ENCODE peak calls at places on chromosomes 5 and 9, in eight cellular contexts. Y, T, R, F, Z, C, M and L are unnamed samples.

GRCh38 chr9:86763795-86764194 is 183.5 kb downstream of the GAS1 start:
- DNase-seq in Y (no peak), T (no peak), R (no peak), F (no peak), Z (no peak), C (no peak), M (no peak), L (no peak)

GRCh38 chr5:51694826-51695225 is 311.6 kb downstream of the ISL1 start:
- DNase-seq in Y (no peak), T (no peak), R (no peak), F (no peak), Z (no peak), C (no peak), M (no peak), L (no peak)

GRCh38 chr5:10702040-10702629 is 58.9 kb downstream of the DAP start:
- DNase-seq in Y (no peak), T (no peak), R (peak; percentile 66), F (no peak), Z (no peak), C (no peak), M (no peak), L (no peak)

GRCh38 chr9:69758001-69758730 is 1.6 kb downstream of the PTAR1 start:
- DNase-seq in Y (no peak), T (no peak), R (no peak), F (no peak), Z (no peak), C (no peak), M (no peak), L (no peak)

GRCh38 chr9:38039090-38039906 is 29.7 kb downstream of the SHB start:
- DNase-seq in Y (no peak), T (no peak), R (no peak), F (peak; percentile 69), Z (no peak), C (no peak), M (no peak), L (no peak)

GRCh38 chr5:19853616-19854240 is 134.3 kb downstream of the CDH18 start:
- DNase-seq in Y (no peak), T (no peak), R (no peak), F (peak; percentile 17), Z (no peak), C (no peak), M (no peak), L (no peak)

GRCh38 chr5:23507278-23507685 is at the start of gene PRDM9:
- DNase-seq in Y (no peak), T (peak; percentile 92), R (peak; percentile 45), F (peak; percentile 53), Z (peak; percentile 62), C (no peak), M (no peak), L (no peak)

GRCh38 chr9:84669008-84669292 is 579 bp upstream of the NTRK2 start:
- DNase-seq in Y (no peak), T (no peak), R (no peak), F (no peak), Z (no peak), C (no peak), M (no peak), L (no peak)

GRCh38 chr9:137690939-137691647 is 72.3 kb downstream of the EHMT1 start:
- DNase-seq in Y (no peak), T (no peak), R (no peak), F (no peak), Z (no peak), C (no peak), M (no peak), L (no peak)

GRCh38 chr9:120482424-120483186 is 97.4 kb downstream of the CDK5RAP2 start:
- DNase-seq in Y (no peak), T (no peak), R (no peak), F (no peak), Z (peak; percentile 36), C (no peak), M (no peak), L (no peak)

GRCh38 chr9:120481842-120482241 is 98.1 kb downstream of the CDK5RAP2 start:
- DNase-seq in Y (no peak), T (no peak), R (no peak), F (no peak), Z (no peak), C (no peak), M (no peak), L (no peak)

GRCh38 chr9:120486835-120487234 is 93.1 kb downstream of the CDK5RAP2 start:
- DNase-seq in Y (no peak), T (no peak), R (no peak), F (no peak), Z (no peak), C (no peak), M (no peak), L (no peak)

GRCh38 chr9:120486347-120486746 is 93.6 kb downstream of the CDK5RAP2 start:
- DNase-seq in Y (no peak), T (no peak), R (no peak), F (no peak), Z (no peak), C (no peak), M (no peak), L (no peak)

GRCh38 chr9:120484162-120484561 is 95.8 kb downstream of the CDK5RAP2 start:
- DNase-seq in Y (no peak), T (no peak), R (no peak), F (no peak), Z (no peak), C (no peak), M (no peak), L (no peak)
- H3K36me3 ChIP-seq in Y (peaks cover 21% of the 10 kb centered on the region), T (peaks cover 67% of the 10 kb centered on the region), R (no peaks in the 10 kb centered on the region), F (peaks cover 5% of the 10 kb centered on the region), Z (peaks cover 31% of the 10 kb centered on the region), C (no peaks in the 10 kb centered on the region), M (peaks cover 6% of the 10 kb centered on the region), L (no peaks in the 10 kb centered on the region)

GRCh38 chr9:88534456-88535225 is at the start of gene NXNL2:
- DNase-seq in Y (no peak), T (peak; percentile 40), R (peak; percentile 89), F (peak; percentile 86), Z (peak; percentile 69), C (peak; percentile 75), M (peak; percentile 87), L (peak; percentile 37)

GRCh38 chr9:88536951-88537742 is 2.2 kb downstream of the NXNL2 start:
- DNase-seq in Y (no peak), T (no peak), R (no peak), F (no peak), Z (no peak), C (no peak), M (no peak), L (no peak)

GRCh38 chr9:88533951-88534455 is 975 bp upstream of the NXNL2 start:
- DNase-seq in Y (no peak), T (no peak), R (no peak), F (peak; percentile 69), Z (peak; percentile 35), C (no peak), M (peak; percentile 38), L (no peak)

GRCh38 chr9:88535932-88536324 is 950 bp downstream of the NXNL2 start:
- DNase-seq in Y (no peak), T (no peak), R (peak; percentile 58), F (no peak), Z (no peak), C (no peak), M (no peak), L (no peak)

DNA sequence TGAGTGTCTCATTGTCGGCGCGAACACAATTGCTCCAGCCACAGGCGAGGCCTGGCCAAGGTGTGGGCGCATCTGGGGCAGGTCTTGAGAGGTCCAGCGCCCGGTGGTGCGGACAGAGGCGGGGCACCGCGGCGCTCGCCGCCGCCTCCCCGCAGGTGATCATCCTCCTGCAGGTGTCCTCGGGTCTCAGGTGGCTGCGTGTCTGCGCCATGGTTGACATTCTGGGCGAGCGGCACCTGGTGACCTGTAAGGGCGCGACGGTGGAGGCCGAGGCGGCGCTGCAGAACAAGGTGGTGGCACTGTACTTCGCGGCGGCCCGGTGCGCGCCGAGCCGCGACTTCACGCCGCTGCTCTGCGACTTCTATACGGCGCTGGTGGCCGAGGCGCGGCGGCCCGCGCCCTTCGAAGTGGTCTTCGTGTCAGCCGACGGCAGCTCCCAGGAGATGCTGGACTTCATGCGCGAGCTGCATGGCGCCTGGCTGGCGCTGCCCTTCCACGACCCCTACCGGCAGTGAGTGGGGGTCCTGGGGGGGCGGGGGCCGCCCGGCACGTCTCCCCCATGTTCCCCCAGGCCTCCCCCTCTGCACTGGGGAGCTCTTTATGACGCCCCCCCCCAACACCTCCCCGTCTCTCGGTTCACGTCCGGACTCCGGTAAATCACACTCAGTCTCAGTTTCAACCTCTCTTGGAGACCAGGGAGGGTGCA is 401 bp downstream of the NXNL2 start:
- DNase-seq in Y (no peak), T (no peak), R (no peak), F (peak; percentile 55), Z (no peak), C (peak; percentile 59), M (peak; percentile 69), L (no peak)
- H3K4me3 ChIP-seq in Y (peak overlapping the region; percentile 34), T (peak overlapping the region; percentile 37), R (peak overlapping the region; percentile 25), F (peak overlapping the region; percentile 30), Z (peak overlapping the region; percentile 60), C (peak overlapping the region; percentile 34), M (peak overlapping the region; percentile 55), L (peak overlapping the region; percentile 55)

DNA sequence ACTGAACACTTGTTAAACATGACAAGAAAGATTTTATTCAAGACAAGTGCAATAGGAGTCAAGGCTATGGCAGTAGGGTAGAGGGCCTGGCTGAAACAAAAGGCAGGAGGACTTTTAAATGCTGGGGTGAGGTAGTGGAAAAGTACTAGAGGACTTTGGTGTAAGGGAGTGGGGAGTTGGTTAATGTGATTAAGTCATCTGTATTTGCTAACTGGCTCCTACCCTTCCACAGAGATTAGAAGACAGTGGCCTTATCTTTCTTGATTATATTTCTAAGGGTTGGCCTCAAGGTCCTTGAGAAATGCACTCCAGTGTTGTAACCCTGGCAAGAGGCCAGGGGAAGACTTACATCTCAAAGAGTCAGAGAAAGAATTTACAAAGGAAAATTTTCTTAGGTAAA is 160.2 kb upstream of the FTMT start:
- DNase-seq in Y (no peak), T (no peak), R (no peak), F (peak; percentile 94), Z (no peak), C (no peak), M (no peak), L (no peak)
- H3K27ac ChIP-seq in Y (no peak overlapping the region), T (no peak overlapping the region), R (no peak overlapping the region), F (peak overlapping the region; percentile 57), Z (no peak overlapping the region), C (no peak overlapping the region), M (no peak overlapping the region), L (no peak overlapping the region)

DNA sequence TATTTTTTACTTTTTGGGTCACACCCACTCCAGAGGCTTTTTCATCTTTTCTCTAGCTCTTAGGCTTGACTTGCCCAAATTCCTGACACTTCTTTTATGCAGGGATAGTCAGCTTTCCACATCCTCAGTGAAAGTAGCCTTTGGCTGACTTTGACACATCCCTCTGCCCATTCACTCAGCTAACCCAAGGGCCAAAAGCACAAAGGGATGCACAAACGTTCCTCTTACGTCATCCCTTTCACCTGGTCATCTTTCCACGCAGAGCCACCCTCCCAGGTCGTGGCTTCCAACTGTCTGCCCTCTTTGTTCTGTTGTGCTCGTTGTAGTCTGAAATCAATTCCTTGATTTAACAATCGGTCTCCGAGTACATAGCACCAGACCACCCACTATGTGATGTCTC is 45.8 kb upstream of the OSMR start:
- DNase-seq in Y (no peak), T (no peak), R (no peak), F (no peak), Z (no peak), C (no peak), M (no peak), L (no peak)
- H3K36me3 ChIP-seq in Y (no peaks in the 10 kb centered on the region), T (no peaks in the 10 kb centered on the region), R (no peaks in the 10 kb centered on the region), F (no peaks in the 10 kb centered on the region), Z (no peaks in the 10 kb centered on the region), C (no peaks in the 10 kb centered on the region), M (no peaks in the 10 kb centered on the region), L (no peaks in the 10 kb centered on the region)

GRCh38 chr9:14308751-14309140 is 5.2 kb downstream of the NFIB start:
- DNase-seq in Y (no peak), T (no peak), R (no peak), F (no peak), Z (no peak), C (no peak), M (no peak), L (no peak)
- H3K4me3 ChIP-seq in Y (no peak overlapping the region), T (no peak overlapping the region), R (peak overlapping the region; percentile 41), F (no peak overlapping the region), Z (peak overlapping the region; percentile 80), C (peak overlapping the region; percentile 12), M (no peak overlapping the region), L (no peak overlapping the region)